ENCODE peak calls at places on chromosomes 1 and 21, in seven cellular contexts. C is T1000; L is stimulated activated CD4-positive, alpha-beta T cell treated with anti-CD3 and anti-CD28 coated beads, Interleukin-2, amount 100 ng/mL, for 24 hours; Y is CD8-positive, alpha-beta T cell; R is HEK293T; F is foreskin fibroblast; A is SW 1271. G is an unnamed sample.

GRCh38 chr1:204376919-204377799 is 17.4 kb upstream of the PLEKHA6 start:
- DNase-seq in C (no peak), L (no peak), Y (no peak), R (no peak), F (no peak), A (no peak), G (no peak)

GRCh38 chr1:167599839-167600581 is 30.0 kb upstream of the RCSD1 start:
- DNase-seq in C (no peak), L (peak; percentile 26), Y (peak; percentile 32), R (no peak), F (peak; percentile 47), A (peak; percentile 4), G (no peak)

GRCh38 chr1:118075116-118075515 is 109.9 kb downstream of the SPAG17 start:
- DNase-seq in C (no peak), L (no peak), Y (no peak), R (no peak), F (peak; percentile 9), A (no peak), G (no peak)

GRCh38 chr1:89200668-89201488 is 2.1 kb upstream of the GBP4 start:
- DNase-seq in C (no peak), L (no peak), Y (no peak), R (no peak), F (no peak), A (no peak), G (no peak)

GRCh38 chr1:11752359-11753208 is 9.4 kb upstream of the C1orf167 start:
- DNase-seq in C (no peak), L (no peak), Y (no peak), R (no peak), F (no peak), A (no peak), G (no peak)

GRCh38 chr1:6614019-6614952 is 755 bp downstream of the PHF13 start:
- DNase-seq in C (no peak), L (peak; percentile 68), Y (peak; percentile 54), R (peak; percentile 58), F (peak; percentile 37), A (no peak), G (no peak)

GRCh38 chr1:234691567-234691966 is 81.6 kb upstream of the IRF2BP2 start:
- DNase-seq in C (no peak), L (no peak), Y (no peak), R (no peak), F (no peak), A (peak; percentile 16), G (no peak)

GRCh38 chr1:34460193-34460592 is 283.5 kb downstream of the C1orf94 start:
- DNase-seq in C (no peak), L (peak; percentile 54), Y (peak; percentile 30), R (peak; percentile 33), F (no peak), A (peak; percentile 9), G (no peak)

GRCh38 chr1:5456090-5456789 is 536.0 kb downstream of the NPHP4 start:
- DNase-seq in C (no peak), L (no peak), Y (no peak), R (no peak), F (no peak), A (no peak), G (no peak)

GRCh38 chr1:161017756-161018630 is 3.0 kb downstream of the F11R start:
- DNase-seq in C (no peak), L (no peak), Y (no peak), R (no peak), F (no peak), A (no peak), G (no peak)

GRCh38 chr1:36085126-36085525 is 1.2 kb downstream of the TEKT2 start:
- DNase-seq in C (no peak), L (no peak), Y (no peak), R (no peak), F (no peak), A (no peak), G (no peak)

GRCh38 chr1:241819340-241819866 is 28.6 kb upstream of the EXO1 start:
- DNase-seq in C (no peak), L (no peak), Y (no peak), R (no peak), F (no peak), A (no peak), G (no peak)

GRCh38 chr1:203796223-203796747 is 862 bp downstream of the ZBED6 start:
- DNase-seq in C (no peak), L (peak; percentile 43), Y (peak; percentile 6), R (peak; percentile 24), F (no peak), A (no peak), G (no peak)

GRCh38 chr1:3907031-3907534 is 7.0 kb upstream of the C1orf174 start:
- DNase-seq in C (no peak), L (no peak), Y (no peak), R (no peak), F (no peak), A (no peak), G (no peak)

GRCh38 chr1:241532173-241532553 is at the start of gene KMO:
- DNase-seq in C (no peak), L (no peak), Y (no peak), R (no peak), F (no peak), A (no peak), G (no peak)

GRCh38 chr1:54679706-54680105 is 36.0 kb upstream of the TTC4 start:
- DNase-seq in C (no peak), L (no peak), Y (no peak), R (no peak), F (no peak), A (no peak), G (no peak)

GRCh38 chr21:19402870-19403269 is 999.3 kb upstream of the TMPRSS15 start:
- DNase-seq in C (no peak), L (no peak), Y (no peak), R (no peak), F (no peak), A (no peak), G (no peak)

GRCh38 chr1:107315652-107316051 is 174.8 kb downstream of the NTNG1 start:
- DNase-seq in C (no peak), L (no peak), Y (no peak), R (no peak), F (no peak), A (no peak), G (no peak)

GRCh38 chr1:22794691-22795090 is 84.1 kb downstream of the EPHB2 start:
- DNase-seq in C (no peak), L (no peak), Y (no peak), R (no peak), F (peak; percentile 20), A (no peak), G (no peak)

GRCh38 chr1:20371411-20371810 is 80.7 kb downstream of the VWA5B1 start:
- DNase-seq in C (no peak), L (no peak), Y (no peak), R (no peak), F (no peak), A (no peak), G (no peak)

GRCh38 chr1:115211071-115211745 is 121.9 kb upstream of the TSPAN2 start:
- DNase-seq in C (no peak), L (no peak), Y (no peak), R (no peak), F (no peak), A (no peak), G (no peak)

GRCh38 chr1:41236781-41237180 is 5.3 kb downstream of the SCMH1 start:
- DNase-seq in C (no peak), L (no peak), Y (no peak), R (no peak), F (no peak), A (no peak), G (no peak)

GRCh38 chr1:156903328-156904091 is 10.0 kb downstream of the PEAR1 start:
- DNase-seq in C (no peak), L (no peak), Y (no peak), R (no peak), F (no peak), A (no peak), G (no peak)

GRCh38 chr1:237220243-237220642 is 178.3 kb downstream of the RYR2 start:
- DNase-seq in C (no peak), L (no peak), Y (no peak), R (no peak), F (no peak), A (no peak), G (no peak)

GRCh38 chr1:165257969-165258459 is 98.5 kb downstream of the LMX1A start:
- DNase-seq in C (no peak), L (peak; percentile 32), Y (peak; percentile 9), R (peak; percentile 90), F (peak; percentile 14), A (peak; percentile 5), G (peak; percentile 24)

GRCh38 chr1:8562881-8563865 is 245.3 kb downstream of the SLC45A1 start:
- DNase-seq in C (no peak), L (no peak), Y (no peak), R (no peak), F (no peak), A (no peak), G (no peak)

GRCh38 chr1:154941332-154941995 is 4.9 kb upstream of the PMVK start:
- DNase-seq in C (no peak), L (no peak), Y (no peak), R (no peak), F (no peak), A (no peak), G (no peak)

GRCh38 chr1:209926045-209926444 is 12.0 kb upstream of the SYT14 start:
- DNase-seq in C (no peak), L (no peak), Y (no peak), R (no peak), F (peak; percentile 69), A (no peak), G (peak; percentile 67)

GRCh38 chr21:16713331-16714114 is 799.3 kb upstream of the CXADR start:
- DNase-seq in C (no peak), L (no peak), Y (no peak), R (no peak), F (peak; percentile 22), A (no peak), G (no peak)